ENCODE peak calls at places on chromosomes 12 and 14, in seven cellular contexts. F, G, V, W, T, K and N are unnamed samples.

GRCh38 chr12:62006076-62006732 is 254.0 kb upstream of the USP15 start:
- DNase-seq in F (no peak), G (peak), V (peak), W (peak), T (peak), K (peak), N (no peak)

GRCh38 chr12:105547786-105548185 is 217.3 kb downstream of the C12orf75 start:
- DNase-seq in F (no peak), G (no peak), V (no peak), W (no peak), T (no peak), K (no peak), N (no peak)

GRCh38 chr12:123150273-123150803 is 552 bp downstream of the PITPNM2 start:
- DNase-seq in F (peak), G (peak), V (no peak), W (no peak), T (peak), K (peak), N (peak)

GRCh38 chr14:33809456-33809855 is 141.4 kb downstream of the EGLN3 start:
- DNase-seq in F (no peak), G (no peak), V (no peak), W (no peak), T (no peak), K (no peak), N (no peak)

GRCh38 chr12:57390174-57390573 is 40.7 kb downstream of the R3HDM2 start:
- DNase-seq in F (no peak), G (no peak), V (no peak), W (no peak), T (no peak), K (no peak), N (no peak)

GRCh38 chr12:127054531-127054930 is 1212.4 kb upstream of the TMEM132C start:
- DNase-seq in F (no peak), G (no peak), V (no peak), W (no peak), T (no peak), K (no peak), N (no peak)

GRCh38 chr12:123120452-123121166 is 30.3 kb downstream of the PITPNM2 start:
- DNase-seq in F (no peak), G (no peak), V (peak), W (no peak), T (peak), K (no peak), N (no peak)

GRCh38 chr12:120971299-120972180 is 6.8 kb upstream of the HNF1A start:
- DNase-seq in F (no peak), G (peak), V (peak), W (peak), T (peak), K (peak), N (peak)

GRCh38 chr12:57270966-57271470 is 20.0 kb upstream of the STAC3 start:
- DNase-seq in F (no peak), G (no peak), V (no peak), W (no peak), T (no peak), K (no peak), N (no peak)

GRCh38 chr14:55328317-55328716 is 57.1 kb downstream of the FBXO34 start:
- DNase-seq in F (no peak), G (no peak), V (no peak), W (no peak), T (no peak), K (no peak), N (no peak)

GRCh38 chr12:6615802-6616201 is 8.6 kb upstream of the CHD4 start:
- DNase-seq in F (no peak), G (no peak), V (no peak), W (no peak), T (no peak), K (no peak), N (no peak)

GRCh38 chr12:12226187-12226586 is 40.7 kb downstream of the LRP6 start:
- DNase-seq in F (no peak), G (no peak), V (no peak), W (no peak), T (no peak), K (no peak), N (no peak)

GRCh38 chr14:102437997-102438922 is 71.3 kb downstream of the ANKRD9 start:
- DNase-seq in F (peak), G (peak), V (peak), W (peak), T (peak), K (peak), N (peak)

GRCh38 chr14:78086342-78086741 is 83.8 kb upstream of the NRXN3 start:
- DNase-seq in F (no peak), G (no peak), V (no peak), W (no peak), T (no peak), K (no peak), N (no peak)

GRCh38 chr12:92370828-92371227 is 225.2 kb upstream of the BTG1 start:
- DNase-seq in F (no peak), G (no peak), V (no peak), W (no peak), T (no peak), K (no peak), N (no peak)

GRCh38 chr12:30515351-30515750 is 180.3 kb downstream of the IPO8 start:
- DNase-seq in F (no peak), G (no peak), V (no peak), W (peak), T (no peak), K (no peak), N (no peak)

GRCh38 chr12:106583578-106584103 is 837 bp downstream of the RFX4 start:
- DNase-seq in F (no peak), G (peak), V (no peak), W (no peak), T (no peak), K (peak), N (peak)

GRCh38 chr14:74973003-74973614 is 17.7 kb upstream of the PGF start:
- DNase-seq in F (peak), G (no peak), V (no peak), W (no peak), T (peak), K (no peak), N (no peak)

GRCh38 chr12:32106517-32107366 is at the start of gene BICD1:
- DNase-seq in F (peak), G (peak), V (peak), W (no peak), T (peak), K (peak), N (peak)